ENCODE peak calls at places on chromosomes 13 and 19, in six cellular contexts. W is heart left ventricle, A is breast epithelium, F is GM23338, J is uterus, X is Peyer's patch. D is an unnamed sample. For H3K36me3, the result is how much of the 10 kb centered on the place peaks cover.

GRCh38 chr19:29285878-29286277 is 72.9 kb upstream of the UQCRFS1 start:
- DNase-seq in W (no peak), A (no peak), F (peak), J (no peak), X (no peak), D (peak)

GRCh38 chr19:2315818-2316353 is 7.9 kb upstream of the LINGO3 start:
- DNase-seq in W (peak), A (no peak), F (peak), J (no peak), X (peak), D (peak)

GRCh38 chr19:30236006-30236405 is 136.2 kb upstream of the ZNF536 start:
- DNase-seq in W (no peak), A (no peak), F (peak), J (no peak), X (no peak), D (peak)

GRCh38 chr19:12886943-12887747 is at the start of gene KLF1:
- DNase-seq in W (no peak), A (no peak), F (no peak), J (no peak), X (no peak), D (no peak)

GRCh38 chr19:6916952-6917351 is 29.6 kb downstream of the ADGRE1 start:
- DNase-seq in W (no peak), A (no peak), F (no peak), J (no peak), X (no peak), D (no peak)

GRCh38 chr13:29756506-29756905 is 93.9 kb downstream of the UBL3 start:
- DNase-seq in W (no peak), A (no peak), F (no peak), J (no peak), X (no peak), D (no peak)

GRCh38 chr13:50685491-50685890 is 158.0 kb downstream of the DLEU7 start:
- DNase-seq in W (peak), A (peak), F (peak), J (peak), X (no peak), D (no peak)

GRCh38 chr19:7676854-7677253 is at the start of gene MCEMP1:
- DNase-seq in W (no peak), A (no peak), F (no peak), J (no peak), X (no peak), D (no peak)

GRCh38 chr19:31347828-31348314 is 1.4 kb downstream of the TSHZ3 start:
- DNase-seq in W (no peak), A (no peak), F (no peak), J (peak), X (no peak), D (no peak)

GRCh38 chr13:38690231-38690630 is 3.4 kb downstream of the FREM2 start:
- DNase-seq in W (no peak), A (no peak), F (no peak), J (no peak), X (no peak), D (no peak)

GRCh38 chr19:7970716-7971448 is 27.4 kb upstream of the TIMM44 start:
- DNase-seq in W (no peak), A (no peak), F (peak), J (no peak), X (no peak), D (peak)

GRCh38 chr13:39581177-39581576 is 21.8 kb downstream of the LHFPL6 start:
- DNase-seq in W (no peak), A (no peak), F (no peak), J (no peak), X (no peak), D (no peak)

GRCh38 chr19:2140193-2140545 is 11.2 kb downstream of the AP3D1 start:
- DNase-seq in W (no peak), A (no peak), F (no peak), J (no peak), X (no peak), D (no peak)

GRCh38 chr13:111575719-111576118 is 255.3 kb downstream of the TEX29 start:
- DNase-seq in W (no peak), A (no peak), F (no peak), J (no peak), X (no peak), D (no peak)

GRCh38 chr19:2357279-2358206 is 2.5 kb upstream of the TMPRSS9 start:
- DNase-seq in W (no peak), A (no peak), F (no peak), J (no peak), X (no peak), D (no peak)

GRCh38 chr13:88586263-88586662 is 915.1 kb downstream of the SLITRK5 start:
- DNase-seq in W (no peak), A (no peak), F (no peak), J (no peak), X (no peak), D (no peak)

GRCh38 chr13:97267418-97268059 is 45.4 kb downstream of the MBNL2 start:
- DNase-seq in W (no peak), A (peak), F (peak), J (no peak), X (no peak), D (peak)

GRCh38 chr19:18846862-18847515 is 15.2 kb downstream of the UPF1 start:
- DNase-seq in W (peak), A (peak), F (peak), J (peak), X (peak), D (peak)

GRCh38 chr19:7916137-7916907 is 1.7 kb downstream of the TGFBR3L start:
- DNase-seq in W (no peak), A (no peak), F (peak), J (no peak), X (no peak), D (peak)

GRCh38 chr13:65435590-65435989 is 1794.5 kb downstream of the PCDH9 start:
- DNase-seq in W (no peak), A (no peak), F (no peak), J (no peak), X (no peak), D (no peak)

GRCh38 chr13:36815069-36815468 is 4.0 kb upstream of the RFXAP start:
- DNase-seq in W (no peak), A (no peak), F (peak), J (no peak), X (no peak), D (no peak)

GRCh38 chr13:94706854-94707399 is 5.4 kb downstream of the SOX21 start:
- DNase-seq in W (no peak), A (no peak), F (peak), J (no peak), X (no peak), D (peak)

GRCh38 chr19:8609210-8610040 is 1.1 kb downstream of the ADAMTS10 start:
- DNase-seq in W (peak), A (no peak), F (peak), J (peak), X (peak), D (peak)

GRCh38 chr13:21001471-21001870 is 59.9 kb downstream of the LATS2 start:
- DNase-seq in W (no peak), A (no peak), F (no peak), J (no peak), X (no peak), D (no peak)

GRCh38 chr19:17114414-17114831 is 38.8 kb downstream of the MYO9B start:
- DNase-seq in W (no peak), A (peak), F (peak), J (no peak), X (no peak), D (peak)

GRCh38 chr13:83325454-83325853 is 556.8 kb downstream of the SLITRK1 start:
- DNase-seq in W (no peak), A (no peak), F (no peak), J (no peak), X (no peak), D (no peak)

GRCh38 chr19:45670670-45671453 is 2.8 kb downstream of the GIPR start:
- DNase-seq in W (peak), A (peak), F (peak), J (peak), X (peak), D (peak)

GRCh38 chr19:23822735-23823134 is 64.0 kb upstream of the ZNF681 start:
- DNase-seq in W (no peak), A (peak), F (no peak), J (no peak), X (no peak), D (no peak)

GRCh38 chr13:50934735-50935419 is 25.3 kb downstream of the RNASEH2B start:
- DNase-seq in W (no peak), A (no peak), F (no peak), J (no peak), X (no peak), D (no peak)

GRCh38 chr19:27972291-27973040 is 1240.5 kb downstream of the UQCRFS1 start:
- DNase-seq in W (no peak), A (no peak), F (no peak), J (no peak), X (no peak), D (no peak)

GRCh38 chr19:14475251-14476073 is at the start of gene PTGER1:
- DNase-seq in W (no peak), A (no peak), F (peak), J (no peak), X (no peak), D (peak)

GRCh38 chr13:113357529-113357928 is 6.4 kb downstream of the GRTP1 start:
- DNase-seq in W (no peak), A (no peak), F (no peak), J (no peak), X (no peak), D (no peak)

GRCh38 chr19:46812898-46813569 is 24.6 kb upstream of the SLC1A5 start:
- DNase-seq in W (no peak), A (peak), F (no peak), J (no peak), X (no peak), D (peak)

GRCh38 chr19:8473652-8474476 is 28.6 kb downstream of the PRAM1 start:
- DNase-seq in W (no peak), A (no peak), F (no peak), J (no peak), X (peak), D (no peak)

GRCh38 chr19:46574533-46574932 is 26.6 kb upstream of the CALM3 start:
- DNase-seq in W (no peak), A (no peak), F (no peak), J (no peak), X (no peak), D (no peak)

GRCh38 chr13:95707442-95708389 is 30.8 kb downstream of the DNAJC3 start:
- DNase-seq in W (no peak), A (no peak), F (no peak), J (no peak), X (no peak), D (no peak)
- H3K4me3 ChIP-seq in W (no peak), A (no peak), F (no peak), J (no peak), X (no peak), D (no peak)

DNA sequence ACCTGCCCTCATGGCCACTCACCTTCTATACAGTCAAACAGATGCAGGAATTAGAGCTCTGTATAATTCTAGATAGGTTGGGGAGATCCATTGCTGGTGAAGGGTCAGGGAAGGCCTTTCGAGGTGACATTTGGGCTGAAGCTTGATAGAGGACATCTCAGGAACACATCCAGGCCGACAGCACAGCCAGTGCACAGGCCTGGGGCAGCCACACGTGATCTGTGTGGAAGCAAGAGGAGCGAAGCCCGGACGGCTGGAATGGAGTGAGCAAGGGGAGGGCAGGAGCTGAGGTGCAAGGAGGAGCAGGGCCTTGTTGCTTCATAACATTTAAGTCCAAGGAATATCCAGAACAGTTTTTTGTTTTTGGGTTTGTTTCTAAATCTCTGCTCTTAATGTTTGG is 4.5 kb upstream of the OVOL3 start:
- DNase-seq in W (no peak), A (no peak), F (no peak), J (no peak), X (no peak), D (no peak)
- H3K36me3 ChIP-seq in W (under half), A (under half), F (under half), J (under half), X (under half), D (under half)

GRCh38 chr19:4389064-4389375 is 11.3 kb downstream of the SH3GL1 start:
- DNase-seq in W (no peak), A (no peak), F (no peak), J (no peak), X (no peak), D (no peak)

GRCh38 chr19:4390017-4390861 is 10.1 kb downstream of the SH3GL1 start:
- DNase-seq in W (peak), A (no peak), F (peak), J (no peak), X (no peak), D (peak)

GRCh38 chr19:4389511-4390016 is 10.8 kb downstream of the SH3GL1 start:
- DNase-seq in W (no peak), A (no peak), F (no peak), J (no peak), X (no peak), D (no peak)

GRCh38 chr19:4391701-4392543 is 8.4 kb downstream of the SH3GL1 start:
- DNase-seq in W (peak), A (no peak), F (no peak), J (peak), X (no peak), D (peak)

GRCh38 chr19:4390862-4391693 is 9.3 kb downstream of the SH3GL1 start:
- DNase-seq in W (no peak), A (no peak), F (no peak), J (no peak), X (no peak), D (peak)
- H3K4me3 ChIP-seq in W (peak), A (peak), F (peak), J (no peak), X (no peak), D (no peak)

GRCh38 chr19:38717051-38717450 is 27.2 kb downstream of the CAPN12 start:
- DNase-seq in W (no peak), A (no peak), F (no peak), J (no peak), X (no peak), D (no peak)
- H3K36me3 ChIP-seq in W (half or more), A (under half), F (under half), J (under half), X (half or more), D (half or more)